ENCODE peak calls at places on chromosomes 1 and 21, in four cellular contexts. K is A549, I is K562, J is WTC11. S is an unnamed sample.

GRCh38 chr1:199808110-199808870 is 219.2 kb upstream of the NR5A2 start:
- DNase-seq in J (no peak), K (peak), I (no peak), S (no peak)

GRCh38 chr1:41661428-41662060 is 177.1 kb upstream of the EDN2 start:
- DNase-seq in I (no peak), J (no peak), K (no peak), S (peak)

GRCh38 chr1:67496329-67496728 is 66.1 kb upstream of the SERBP1 start:
- DNase-seq in J (no peak), I (no peak), K (no peak), S (no peak)

GRCh38 chr1:39398278-39399010 is 93.0 kb upstream of the BMP8A start:
- DNase-seq in J (no peak), I (peak), K (peak), S (peak)

GRCh38 chr1:98949166-98949565 is 55.5 kb downstream of the PLPPR5 start:
- DNase-seq in K (no peak), I (no peak), J (no peak), S (no peak)

GRCh38 chr1:108983114-108983513 is 19.8 kb upstream of the CLCC1 start:
- DNase-seq in J (no peak), I (no peak), K (no peak), S (no peak)

GRCh38 chr1:158461534-158461933 is at the start of gene OR10K1:
- DNase-seq in J (no peak), I (no peak), K (no peak), S (no peak)

GRCh38 chr1:183989078-183989577 is 48.4 kb downstream of the COLGALT2 start:
- DNase-seq in I (peak), K (no peak), J (no peak), S (peak)

GRCh38 chr1:228900993-228901392 is 165.7 kb downstream of the RHOU start:
- DNase-seq in K (no peak), J (no peak), I (no peak), S (no peak)
- TF ChIP-seq MAX in K (no peak), J (no peak), I (no peak), S (no peak)

GRCh38 chr1:5945445-5945844 is 46.8 kb downstream of the NPHP4 start:
- DNase-seq in I (no peak), J (no peak), K (no peak), S (no peak)

GRCh38 chr1:5944848-5945167 is 47.4 kb downstream of the NPHP4 start:
- DNase-seq in K (no peak), I (no peak), J (no peak), S (no peak)

GRCh38 chr1:5941671-5942070 is 50.6 kb downstream of the NPHP4 start:
- DNase-seq in J (no peak), I (no peak), K (no peak), S (no peak)

GRCh38 chr1:5943373-5944068 is 48.7 kb downstream of the NPHP4 start:
- DNase-seq in J (no peak), I (no peak), K (no peak), S (no peak)

DNA sequence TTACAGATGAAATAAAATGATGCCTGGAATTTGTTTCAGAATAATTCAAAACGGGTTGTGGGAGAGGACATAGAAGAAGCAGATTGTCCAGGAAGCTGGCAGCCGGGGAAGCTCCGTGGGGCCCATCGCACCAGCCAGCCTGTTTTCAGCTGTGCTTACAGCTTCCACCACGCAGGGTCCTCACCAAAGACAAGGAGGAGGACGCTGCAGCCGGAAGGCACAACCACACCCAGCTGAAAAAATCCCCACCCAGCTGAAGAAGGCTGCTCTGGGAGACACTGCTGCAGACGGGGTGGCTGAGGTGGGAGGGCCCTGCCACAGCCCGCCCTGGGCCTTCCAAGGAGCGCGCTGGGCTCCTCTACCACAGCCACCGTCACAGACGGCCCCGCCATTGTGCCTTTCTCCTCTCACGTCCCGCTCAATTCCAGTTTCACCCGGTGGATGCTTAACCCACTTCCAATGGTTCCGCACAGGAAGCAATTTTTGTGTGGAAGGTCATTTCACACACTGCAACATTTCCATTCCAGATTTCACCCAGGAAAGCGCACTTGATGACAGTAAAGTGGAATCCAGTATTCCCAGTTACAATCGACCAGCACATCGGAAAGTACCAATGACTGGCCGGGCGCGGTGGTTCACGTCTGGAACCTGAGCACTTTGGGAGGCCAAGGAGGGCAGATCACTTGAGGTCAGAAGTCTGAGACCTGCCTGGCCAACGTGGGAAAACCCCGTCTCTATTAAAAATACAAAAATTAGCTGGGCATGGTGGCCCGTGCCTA is 48.0 kb downstream of the NPHP4 start:
- DNase-seq in J (no peak), I (no peak), K (no peak), S (no peak)
- TF ChIP-seq CTCF in J (no peak), I (no peak), K (no peak), S (no peak)

DNA sequence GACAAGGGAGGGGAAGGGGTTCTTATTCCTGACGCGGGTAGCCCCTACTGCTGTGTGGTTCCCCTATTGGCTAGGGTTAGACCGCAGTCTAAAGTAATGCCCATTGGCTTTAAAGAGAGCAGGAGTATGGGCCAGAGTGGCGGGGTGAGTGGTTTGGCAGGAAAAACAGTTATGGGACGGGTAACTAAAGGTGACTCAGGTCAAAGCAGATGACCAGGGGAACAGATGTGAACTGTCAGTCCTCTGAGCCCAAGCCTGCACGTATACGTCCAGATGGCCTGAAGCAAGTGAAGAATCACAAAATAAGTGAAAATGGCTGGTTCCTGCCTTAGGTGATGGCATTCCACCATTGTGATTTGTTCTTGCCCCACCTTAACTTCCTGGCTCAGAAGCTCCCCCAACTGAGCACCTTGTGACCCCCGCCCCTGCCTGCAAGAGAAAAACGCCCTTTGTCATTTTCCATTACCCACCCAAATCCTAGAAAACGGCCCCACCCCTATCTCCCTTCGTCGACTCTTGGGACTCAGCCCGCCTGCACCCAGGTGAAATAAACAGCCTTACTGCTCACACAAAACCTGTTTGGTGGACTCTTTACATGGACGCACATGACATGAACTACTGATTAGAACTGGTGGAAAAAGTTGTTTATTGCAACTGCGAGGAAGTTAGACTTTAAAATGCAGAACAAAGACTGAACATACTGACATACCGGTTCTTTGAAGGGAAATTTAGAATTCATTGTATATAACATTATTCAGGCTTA is 758 bp upstream of the ATAD3B start:
- DNase-seq in I (no peak), K (no peak), J (no peak), S (peak)
- TF ChIP-seq MAX in I (no peak), K (no peak), J (no peak), S (no peak)

GRCh38 chr1:165392634-165393571 is 36.4 kb upstream of the LMX1A start:
- DNase-seq in K (peak), I (peak), J (peak), S (peak)
- TF ChIP-seq CTCF in K (peak), I (peak), J (peak), S (peak)

GRCh38 chr1:207962716-207963428 is 51.9 kb upstream of the CD34 start:
- DNase-seq in I (no peak), K (peak), J (peak), S (peak)

GRCh38 chr1:207958376-207959139 is 47.6 kb upstream of the CD34 start:
- DNase-seq in I (no peak), J (no peak), K (no peak), S (no peak)

GRCh38 chr1:207956976-207957375 is 46.1 kb upstream of the CD34 start:
- DNase-seq in J (no peak), I (no peak), K (no peak), S (no peak)

GRCh38 chr1:207959995-207960745 is 49.2 kb upstream of the CD34 start:
- DNase-seq in J (no peak), I (no peak), K (no peak), S (no peak)

DNA sequence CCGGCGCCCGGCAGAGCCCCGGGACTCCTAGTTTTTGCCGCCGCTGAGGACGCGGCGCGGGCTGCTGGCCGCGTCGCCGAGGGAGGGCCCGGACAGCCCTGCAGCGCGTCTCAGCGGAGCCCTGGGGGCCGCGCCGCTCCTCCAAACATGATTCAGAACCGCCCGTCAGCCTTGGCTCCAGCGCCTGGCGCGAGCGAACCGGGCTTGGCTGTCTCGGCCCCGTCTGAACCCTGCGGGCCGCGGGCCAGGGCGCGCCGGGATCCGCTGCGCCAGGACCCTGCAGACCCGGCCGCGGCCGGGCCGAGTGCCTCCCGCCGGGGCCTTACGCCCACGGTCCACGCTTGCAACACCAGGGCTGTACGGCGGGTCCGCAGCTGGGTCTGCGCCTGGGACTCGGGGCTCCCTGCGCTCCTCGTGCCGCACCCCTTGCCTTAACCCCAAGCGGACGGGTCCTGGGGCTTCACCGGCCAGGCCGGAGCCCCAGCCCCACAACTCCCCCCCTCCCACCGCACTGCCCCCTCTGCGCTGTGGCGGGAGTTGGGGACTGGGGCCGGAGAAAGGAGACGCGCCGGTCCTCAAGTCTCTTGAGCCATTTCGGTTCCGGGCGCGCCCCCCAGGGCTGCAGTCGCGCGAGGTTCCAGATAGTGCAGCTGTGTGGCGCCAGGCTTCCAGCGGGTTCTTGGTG is 48.4 kb upstream of the CD34 start:
- DNase-seq in J (peak), K (no peak), I (no peak), S (peak)
- TF ChIP-seq MAX in J (no peak), K (no peak), I (no peak), S (no peak)

DNA sequence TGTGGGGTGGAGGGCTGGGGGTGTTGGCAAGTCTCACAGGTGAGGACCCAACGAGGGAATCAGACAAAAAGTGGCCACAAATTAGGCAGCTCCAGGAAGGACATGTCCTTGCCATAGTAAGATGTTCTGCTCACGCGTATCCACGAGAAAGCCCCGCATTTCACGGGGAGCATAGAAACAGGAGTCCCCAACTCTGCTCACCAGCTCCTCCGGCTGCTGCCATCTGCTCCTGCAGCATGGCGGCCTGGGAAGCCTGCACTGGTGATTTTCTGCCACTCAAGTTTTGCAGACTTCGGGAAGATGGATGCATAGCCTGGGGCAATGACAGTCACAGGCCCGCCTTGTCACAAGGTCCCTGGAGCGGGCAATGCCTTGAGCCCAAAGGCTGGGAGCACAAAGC is 9.3 kb downstream of the TCP10L start:
- DNase-seq in I (no peak), J (no peak), K (no peak), S (no peak)
- TF ChIP-seq CTCF in I (no peak), J (no peak), K (no peak), S (no peak)

DNA sequence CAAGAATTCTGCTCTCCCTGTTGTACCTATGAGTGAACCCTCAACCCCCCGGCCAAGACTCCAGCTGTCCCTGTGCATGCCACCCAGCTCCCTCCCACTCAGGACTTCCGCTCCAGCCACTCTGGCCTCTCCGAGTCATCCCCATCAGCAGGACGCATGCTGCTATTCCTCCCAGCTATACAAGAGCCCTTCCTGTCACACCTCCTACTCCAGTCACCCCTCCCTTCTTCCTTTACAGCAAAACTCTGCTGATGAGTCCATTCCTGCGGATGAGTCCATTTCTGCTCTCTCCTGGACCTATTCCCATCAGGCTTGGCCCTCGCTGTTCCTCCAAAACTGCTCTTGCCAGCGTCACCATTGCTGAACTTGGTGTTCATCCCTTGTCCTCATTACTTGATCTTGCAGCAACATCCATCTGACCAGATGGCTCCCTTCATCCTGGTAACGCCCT is 42.2 kb downstream of the H3-3A start:
- DNase-seq in J (no peak), I (no peak), K (no peak), S (no peak)
- TF ChIP-seq MAX in J (peak), I (no peak), K (no peak), S (no peak)

GRCh38 chr1:155910621-155911121 is 478 bp downstream of the RIT1 start:
- DNase-seq in K (no peak), I (peak), J (peak), S (peak)
- TF ChIP-seq CTCF in K (no peak), I (peak), J (no peak), S (no peak)

S was measured in NB4.